ENCODE peak calls at places on chromosomes 2 and 18, in eight cellular contexts. One of them, this sample, is unnamed.

GRCh38 chr2:84619784-84620371 is 103.6 kb downstream of the DNAH6 start:
- DNase-seq in upper lobe of right lung: no peak
- DNase-seq in heart right ventricle: no peak
- DNase-seq in neuronal stem cell: no peak
- DNase-seq in cardiac muscle cell: no peak
- DNase-seq in neural progenitor cell: no peak
- DNase-seq in suprapubic skin: no peak
- DNase-seq in HCT116: no peak
- DNase-seq in this sample: no peak

GRCh38 chr18:58776084-58776483 is 88.6 kb upstream of the ZNF532 start:
- DNase-seq in suprapubic skin: no peak
- DNase-seq in neuronal stem cell: no peak
- DNase-seq in heart right ventricle: no peak
- DNase-seq in HCT116: no peak
- DNase-seq in upper lobe of right lung: no peak
- DNase-seq in cardiac muscle cell: no peak
- DNase-seq in neural progenitor cell: no peak
- DNase-seq in this sample: no peak

GRCh38 chr2:223943561-223944008 is 1.6 kb downstream of the WDFY1 start:
- DNase-seq in heart right ventricle: no peak
- DNase-seq in HCT116: no peak
- DNase-seq in neural progenitor cell: no peak
- DNase-seq in neuronal stem cell: no peak
- DNase-seq in suprapubic skin: no peak
- DNase-seq in upper lobe of right lung: no peak
- DNase-seq in cardiac muscle cell: no peak
- DNase-seq in this sample: no peak

GRCh38 chr2:155203187-155203586 is 504.7 kb downstream of the KCNJ3 start:
- DNase-seq in heart right ventricle: no peak
- DNase-seq in upper lobe of right lung: no peak
- DNase-seq in neuronal stem cell: no peak
- DNase-seq in HCT116: no peak
- DNase-seq in cardiac muscle cell: no peak
- DNase-seq in neural progenitor cell: peak; percentile 29
- DNase-seq in suprapubic skin: no peak
- DNase-seq in this sample: no peak

GRCh38 chr18:12234451-12235190 is 19.5 kb upstream of the CIDEA start:
- DNase-seq in cardiac muscle cell: no peak
- DNase-seq in HCT116: no peak
- DNase-seq in upper lobe of right lung: no peak
- DNase-seq in neuronal stem cell: no peak
- DNase-seq in suprapubic skin: no peak
- DNase-seq in neural progenitor cell: no peak
- DNase-seq in heart right ventricle: no peak
- DNase-seq in this sample: no peak

GRCh38 chr18:42087876-42088275 is 132.8 kb downstream of the PIK3C3 start:
- DNase-seq in suprapubic skin: no peak
- DNase-seq in HCT116: no peak
- DNase-seq in neuronal stem cell: no peak
- DNase-seq in neural progenitor cell: no peak
- DNase-seq in upper lobe of right lung: no peak
- DNase-seq in heart right ventricle: no peak
- DNase-seq in cardiac muscle cell: no peak
- DNase-seq in this sample: no peak

GRCh38 chr2:218437969-218438368 is 19.0 kb downstream of the VIL1 start:
- DNase-seq in suprapubic skin: peak; percentile 0
- DNase-seq in heart right ventricle: no peak
- DNase-seq in cardiac muscle cell: no peak
- DNase-seq in neural progenitor cell: no peak
- DNase-seq in neuronal stem cell: no peak
- DNase-seq in HCT116: no peak
- DNase-seq in upper lobe of right lung: no peak
- DNase-seq in this sample: no peak

GRCh38 chr2:232900811-232901701 is 31.0 kb downstream of the SNORC start:
- DNase-seq in heart right ventricle: no peak
- DNase-seq in cardiac muscle cell: no peak
- DNase-seq in neuronal stem cell: no peak
- DNase-seq in upper lobe of right lung: no peak
- DNase-seq in HCT116: no peak
- DNase-seq in suprapubic skin: peak; percentile 77
- DNase-seq in neural progenitor cell: peak; percentile 34
- DNase-seq in this sample: peak; percentile 47

GRCh38 chr2:156445311-156446218 is 9.4 kb downstream of the GPD2 start:
- DNase-seq in cardiac muscle cell: no peak
- DNase-seq in heart right ventricle: no peak
- DNase-seq in upper lobe of right lung: no peak
- DNase-seq in neuronal stem cell: no peak
- DNase-seq in neural progenitor cell: no peak
- DNase-seq in suprapubic skin: no peak
- DNase-seq in HCT116: no peak
- DNase-seq in this sample: no peak

DNA sequence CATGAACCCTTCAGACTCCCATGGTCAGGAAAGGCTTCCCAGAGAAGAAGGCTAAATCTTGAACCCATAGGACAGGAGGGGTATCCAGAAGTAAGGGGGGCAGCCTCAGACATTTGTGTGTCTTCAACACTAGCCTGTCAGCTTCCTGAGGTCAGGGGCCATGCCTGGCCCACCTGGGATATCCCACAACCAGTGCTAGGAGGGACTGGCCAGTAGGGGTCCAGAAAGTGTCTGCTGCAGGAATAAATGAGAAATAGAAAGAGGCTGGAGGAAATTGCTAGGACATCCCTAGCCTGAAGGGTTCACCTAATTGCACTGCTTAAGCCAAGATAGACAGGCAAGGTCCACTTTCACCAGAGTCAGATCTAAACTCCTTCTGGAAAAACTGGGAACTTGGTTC is 799.6 kb upstream of the ID2 start:
- DNase-seq in cardiac muscle cell: no peak
- DNase-seq in upper lobe of right lung: no peak
- DNase-seq in suprapubic skin: no peak
- DNase-seq in HCT116: no peak
- DNase-seq in heart right ventricle: no peak
- DNase-seq in neural progenitor cell: no peak
- DNase-seq in neuronal stem cell: no peak
- DNase-seq in this sample: no peak
- H3K4me1 ChIP-seq in cardiac muscle cell: peaks cover 13% of the 10 kb centered on the region
- H3K4me1 ChIP-seq in upper lobe of right lung: no peaks in the 10 kb centered on the region
- H3K4me1 ChIP-seq in suprapubic skin: no peaks in the 10 kb centered on the region
- H3K4me1 ChIP-seq in HCT116: no peaks in the 10 kb centered on the region
- H3K4me1 ChIP-seq in heart right ventricle: no peaks in the 10 kb centered on the region
- H3K4me1 ChIP-seq in neural progenitor cell: peaks cover 21% of the 10 kb centered on the region
- H3K4me1 ChIP-seq in neuronal stem cell: no peaks in the 10 kb centered on the region
- H3K4me1 ChIP-seq in this sample: peaks cover 4% of the 10 kb centered on the region

GRCh38 chr2:25202290-25202689 is 33.9 kb upstream of the POMC start:
- DNase-seq in neuronal stem cell: no peak
- DNase-seq in upper lobe of right lung: no peak
- DNase-seq in cardiac muscle cell: no peak
- DNase-seq in HCT116: no peak
- DNase-seq in heart right ventricle: no peak
- DNase-seq in suprapubic skin: no peak
- DNase-seq in neural progenitor cell: no peak
- DNase-seq in this sample: no peak

GRCh38 chr2:25204190-25204838 is 35.9 kb upstream of the POMC start:
- DNase-seq in HCT116: no peak
- DNase-seq in suprapubic skin: no peak
- DNase-seq in neuronal stem cell: no peak
- DNase-seq in heart right ventricle: peak; percentile 32
- DNase-seq in neural progenitor cell: no peak
- DNase-seq in cardiac muscle cell: no peak
- DNase-seq in upper lobe of right lung: no peak
- DNase-seq in this sample: no peak

GRCh38 chr2:25201265-25201664 is 32.9 kb upstream of the POMC start:
- DNase-seq in HCT116: peak; percentile 16
- DNase-seq in heart right ventricle: no peak
- DNase-seq in upper lobe of right lung: no peak
- DNase-seq in neuronal stem cell: no peak
- DNase-seq in suprapubic skin: no peak
- DNase-seq in neural progenitor cell: peak; percentile 54
- DNase-seq in cardiac muscle cell: no peak
- DNase-seq in this sample: no peak

GRCh38 chr2:25198209-25198525 is 29.8 kb upstream of the POMC start:
- DNase-seq in neuronal stem cell: no peak
- DNase-seq in cardiac muscle cell: no peak
- DNase-seq in HCT116: no peak
- DNase-seq in upper lobe of right lung: no peak
- DNase-seq in suprapubic skin: no peak
- DNase-seq in heart right ventricle: no peak
- DNase-seq in neural progenitor cell: no peak
- DNase-seq in this sample: no peak

DNA sequence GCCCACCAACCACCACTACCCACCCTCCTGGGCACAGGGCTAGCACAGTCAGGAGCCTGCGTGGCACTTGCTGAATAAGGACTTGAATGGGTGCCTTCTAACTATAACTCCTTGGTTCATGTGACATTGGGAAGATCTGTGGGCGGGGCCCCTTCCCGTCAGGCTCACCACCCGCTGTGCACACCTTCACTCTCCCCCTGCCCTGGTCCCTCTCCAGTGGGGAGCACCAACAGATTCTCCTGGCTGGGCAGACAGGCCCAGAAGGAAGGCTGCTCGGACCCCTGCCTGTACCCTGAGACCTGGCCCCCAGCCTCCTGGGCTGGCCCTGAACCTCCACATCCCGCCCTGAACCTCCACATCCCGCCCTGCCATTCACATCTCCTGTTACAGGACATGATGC is 33.4 kb upstream of the POMC start:
- DNase-seq in heart right ventricle: no peak
- DNase-seq in upper lobe of right lung: no peak
- DNase-seq in neuronal stem cell: no peak
- DNase-seq in suprapubic skin: no peak
- DNase-seq in HCT116: no peak
- DNase-seq in neural progenitor cell: no peak
- DNase-seq in cardiac muscle cell: no peak
- DNase-seq in this sample: no peak
- H3K4me1 ChIP-seq in heart right ventricle: peaks cover 6% of the 10 kb centered on the region
- H3K4me1 ChIP-seq in upper lobe of right lung: no peaks in the 10 kb centered on the region
- H3K4me1 ChIP-seq in neuronal stem cell: peaks cover 8% of the 10 kb centered on the region
- H3K4me1 ChIP-seq in suprapubic skin: peaks cover 9% of the 10 kb centered on the region
- H3K4me1 ChIP-seq in HCT116: peaks cover 4% of the 10 kb centered on the region
- H3K4me1 ChIP-seq in neural progenitor cell: no peaks in the 10 kb centered on the region
- H3K4me1 ChIP-seq in cardiac muscle cell: peaks cover 6% of the 10 kb centered on the region
- H3K4me1 ChIP-seq in this sample: peaks cover 2% of the 10 kb centered on the region

GRCh38 chr2:86746903-86747302 is 26.8 kb downstream of the RMND5A start:
- DNase-seq in upper lobe of right lung: no peak
- DNase-seq in suprapubic skin: no peak
- DNase-seq in heart right ventricle: no peak
- DNase-seq in neuronal stem cell: no peak
- DNase-seq in cardiac muscle cell: no peak
- DNase-seq in HCT116: no peak
- DNase-seq in neural progenitor cell: no peak
- DNase-seq in this sample: no peak
- H3K4me1 ChIP-seq in upper lobe of right lung: no peaks in the 10 kb centered on the region
- H3K4me1 ChIP-seq in suprapubic skin: peaks cover 20% of the 10 kb centered on the region
- H3K4me1 ChIP-seq in heart right ventricle: peaks cover 47% of the 10 kb centered on the region
- H3K4me1 ChIP-seq in neuronal stem cell: peaks cover 6% of the 10 kb centered on the region
- H3K4me1 ChIP-seq in cardiac muscle cell: no peaks in the 10 kb centered on the region
- H3K4me1 ChIP-seq in HCT116: no peaks in the 10 kb centered on the region
- H3K4me1 ChIP-seq in neural progenitor cell: peaks cover 12% of the 10 kb centered on the region
- H3K4me1 ChIP-seq in this sample: no peaks in the 10 kb centered on the region

DNA sequence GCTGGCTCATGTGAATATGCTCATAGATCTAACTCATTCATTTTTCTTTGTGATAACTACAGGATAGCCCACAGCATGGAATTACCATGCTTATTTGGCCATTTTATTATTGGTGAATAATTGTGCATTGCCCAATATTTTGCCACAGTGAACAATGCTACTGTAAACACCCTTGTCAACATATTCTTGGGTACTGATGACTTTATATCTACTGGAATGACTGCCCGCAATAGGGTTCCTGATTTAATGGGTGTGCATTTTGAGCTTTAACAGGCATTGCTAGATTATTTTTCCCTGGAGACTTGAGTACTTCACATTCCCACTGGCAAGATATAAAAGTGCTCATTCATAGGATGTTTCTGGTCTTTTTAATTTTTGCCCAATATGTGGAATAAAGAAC is 42.7 kb upstream of the EVA1A start:
- DNase-seq in heart right ventricle: no peak
- DNase-seq in neuronal stem cell: no peak
- DNase-seq in neural progenitor cell: no peak
- DNase-seq in HCT116: no peak
- DNase-seq in cardiac muscle cell: no peak
- DNase-seq in suprapubic skin: no peak
- DNase-seq in upper lobe of right lung: no peak
- DNase-seq in this sample: no peak
- H3K4me1 ChIP-seq in heart right ventricle: peaks cover 3% of the 10 kb centered on the region
- H3K4me1 ChIP-seq in neuronal stem cell: peaks cover 12% of the 10 kb centered on the region
- H3K4me1 ChIP-seq in neural progenitor cell: peaks cover 7% of the 10 kb centered on the region
- H3K4me1 ChIP-seq in HCT116: peaks cover 10% of the 10 kb centered on the region
- H3K4me1 ChIP-seq in cardiac muscle cell: peaks cover 4% of the 10 kb centered on the region
- H3K4me1 ChIP-seq in suprapubic skin: peaks cover 4% of the 10 kb centered on the region
- H3K4me1 ChIP-seq in upper lobe of right lung: no peaks in the 10 kb centered on the region
- H3K4me1 ChIP-seq in this sample: peaks cover 4% of the 10 kb centered on the region

GRCh38 chr2:219453691-219454131 is 19.1 kb downstream of the SPEG start:
- DNase-seq in HCT116: no peak
- DNase-seq in suprapubic skin: no peak
- DNase-seq in neuronal stem cell: no peak
- DNase-seq in upper lobe of right lung: no peak
- DNase-seq in cardiac muscle cell: peak; percentile 60
- DNase-seq in heart right ventricle: peak; percentile 60
- DNase-seq in neural progenitor cell: peak; percentile 34
- DNase-seq in this sample: no peak
- H3K4me1 ChIP-seq in HCT116: peaks cover 61% of the 10 kb centered on the region
- H3K4me1 ChIP-seq in suprapubic skin: peaks cover 20% of the 10 kb centered on the region
- H3K4me1 ChIP-seq in neuronal stem cell: peaks cover 15% of the 10 kb centered on the region
- H3K4me1 ChIP-seq in upper lobe of right lung: no peaks in the 10 kb centered on the region
- H3K4me1 ChIP-seq in cardiac muscle cell: peaks cover 31% of the 10 kb centered on the region
- H3K4me1 ChIP-seq in heart right ventricle: peaks cover 43% of the 10 kb centered on the region
- H3K4me1 ChIP-seq in neural progenitor cell: peaks cover 19% of the 10 kb centered on the region
- H3K4me1 ChIP-seq in this sample: peaks cover 29% of the 10 kb centered on the region

GRCh38 chr2:159125858-159126257 is 157.4 kb downstream of the TANC1 start:
- DNase-seq in neuronal stem cell: no peak
- DNase-seq in suprapubic skin: no peak
- DNase-seq in HCT116: no peak
- DNase-seq in neural progenitor cell: no peak
- DNase-seq in heart right ventricle: no peak
- DNase-seq in upper lobe of right lung: no peak
- DNase-seq in cardiac muscle cell: no peak
- DNase-seq in this sample: no peak
- H3K4me1 ChIP-seq in neuronal stem cell: peaks cover 3% of the 10 kb centered on the region
- H3K4me1 ChIP-seq in suprapubic skin: peaks cover 53% of the 10 kb centered on the region
- H3K4me1 ChIP-seq in HCT116: peaks cover 26% of the 10 kb centered on the region
- H3K4me1 ChIP-seq in neural progenitor cell: peaks cover 15% of the 10 kb centered on the region
- H3K4me1 ChIP-seq in heart right ventricle: peaks cover 85% of the 10 kb centered on the region
- H3K4me1 ChIP-seq in upper lobe of right lung: peaks cover 32% of the 10 kb centered on the region
- H3K4me1 ChIP-seq in cardiac muscle cell: peaks cover 49% of the 10 kb centered on the region
- H3K4me1 ChIP-seq in this sample: peaks cover 3% of the 10 kb centered on the region

DNA sequence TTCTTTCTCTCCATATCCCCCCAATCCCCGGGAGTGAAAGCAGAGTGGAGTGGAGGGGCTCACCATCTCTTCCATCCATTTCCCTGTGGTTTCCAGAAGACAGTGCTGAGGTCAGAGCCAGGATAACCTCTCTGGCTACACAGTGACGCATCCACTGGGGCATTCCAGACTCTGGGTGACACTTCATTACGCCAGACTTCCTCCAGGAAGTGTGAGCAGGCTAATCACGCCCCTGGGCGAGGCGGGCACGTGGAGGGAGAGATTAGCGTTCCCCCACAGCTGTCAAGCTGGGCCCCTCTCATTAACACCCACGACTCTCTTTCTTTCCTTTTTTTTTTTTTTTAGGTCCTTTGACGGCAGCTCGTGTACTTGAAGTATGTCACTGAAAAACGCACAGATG is 274.7 kb downstream of the AFF3 start:
- DNase-seq in HCT116: no peak
- DNase-seq in neural progenitor cell: no peak
- DNase-seq in suprapubic skin: no peak
- DNase-seq in neuronal stem cell: no peak
- DNase-seq in upper lobe of right lung: no peak
- DNase-seq in heart right ventricle: no peak
- DNase-seq in cardiac muscle cell: no peak
- DNase-seq in this sample: no peak
- H3K4me1 ChIP-seq in HCT116: no peaks in the 10 kb centered on the region
- H3K4me1 ChIP-seq in neural progenitor cell: no peaks in the 10 kb centered on the region
- H3K4me1 ChIP-seq in suprapubic skin: no peaks in the 10 kb centered on the region
- H3K4me1 ChIP-seq in neuronal stem cell: peaks cover 10% of the 10 kb centered on the region
- H3K4me1 ChIP-seq in upper lobe of right lung: peaks cover 7% of the 10 kb centered on the region
- H3K4me1 ChIP-seq in heart right ventricle: peaks cover 14% of the 10 kb centered on the region
- H3K4me1 ChIP-seq in cardiac muscle cell: peaks cover 3% of the 10 kb centered on the region
- H3K4me1 ChIP-seq in this sample: no peaks in the 10 kb centered on the region